ENCODE peak calls at places on chromosomes 2 and 18, in ten cellular contexts. B is tibial artery; C is esophagus squamous epithelium; Q is naive thymus-derived CD4-positive, alpha-beta T cell; G is lung; E is right lobe of liver; M is left lung; X is GM23248; W is endodermal cell; L is neural progenitor cell. T is an unnamed sample.

GRCh38 chr2:66428986-66429612 is 5.8 kb upstream of the MEIS1 start:
- DNase-seq in C (no peak), X (peak; percentile 79), L (peak; percentile 85), B (no peak), E (no peak), W (peak; percentile 52), G (no peak), M (no peak), Q (no peak), T (peak; percentile 62)

GRCh38 chr18:45169610-45170009 is 445.7 kb upstream of the SLC14A2 start:
- DNase-seq in C (no peak), G (no peak), L (no peak), W (no peak), E (no peak), X (peak; percentile 96), M (no peak), B (peak; percentile 78), Q (no peak), T (no peak)

GRCh38 chr2:19806131-19806530 is 95.7 kb downstream of the TTC32 start:
- DNase-seq in Q (no peak), B (no peak), M (no peak), C (no peak), W (no peak), E (no peak), L (no peak), G (no peak), X (no peak), T (no peak)

GRCh38 chr2:191691016-191691725 is 13.2 kb downstream of the NABP1 start:
- DNase-seq in E (no peak), L (peak; percentile 60), B (no peak), W (peak; percentile 67), Q (peak; percentile 52), M (no peak), G (no peak), C (no peak), X (peak; percentile 88), T (peak; percentile 60)

GRCh38 chr2:96389728-96390127 is 54.2 kb downstream of the NCAPH start:
- DNase-seq in L (no peak), W (no peak), B (no peak), X (no peak), M (no peak), E (no peak), G (no peak), C (no peak), Q (peak; percentile 17), T (no peak)

GRCh38 chr2:67337903-67338302 is 59.2 kb upstream of the ETAA1 start:
- DNase-seq in E (no peak), Q (no peak), L (no peak), C (no peak), B (no peak), X (no peak), M (no peak), G (no peak), W (no peak), T (no peak)

GRCh38 chr2:32838949-32839348 is 107.8 kb upstream of the LTBP1 start:
- DNase-seq in B (no peak), W (no peak), E (no peak), C (no peak), Q (no peak), L (no peak), G (no peak), X (no peak), M (no peak), T (no peak)

GRCh38 chr2:115443550-115444185 is 1001.2 kb downstream of the DPP10 start:
- DNase-seq in G (no peak), Q (no peak), X (no peak), E (no peak), M (no peak), L (peak; percentile 3), C (no peak), W (no peak), B (no peak), T (no peak)

GRCh38 chr2:168896783-168897182 is 4.3 kb upstream of the G6PC2 start:
- DNase-seq in Q (no peak), M (no peak), C (no peak), L (no peak), B (no peak), E (no peak), X (no peak), W (no peak), G (no peak), T (no peak)

GRCh38 chr2:157720504-157720903 is 91.8 kb upstream of the ACVR1C start:
- DNase-seq in Q (no peak), X (no peak), L (no peak), C (no peak), W (no peak), B (no peak), G (no peak), E (no peak), M (no peak), T (no peak)

GRCh38 chr2:164677271-164677670 is 56.0 kb upstream of the GRB14 start:
- DNase-seq in W (no peak), L (no peak), X (no peak), Q (no peak), G (no peak), E (no peak), B (no peak), C (no peak), M (no peak), T (no peak)

GRCh38 chr2:200584639-200585038 is 1.2 kb upstream of the AOX1 start:
- DNase-seq in L (no peak), W (no peak), G (no peak), C (no peak), X (no peak), B (no peak), Q (no peak), E (no peak), M (no peak), T (no peak)
- H3K4me3 ChIP-seq in L (no peak overlapping the region), W (no peak overlapping the region), G (no peak overlapping the region), C (no peak overlapping the region), X (no peak overlapping the region), B (no peak overlapping the region), Q (no peak overlapping the region), E (no peak overlapping the region), M (no peak overlapping the region), T (no peak overlapping the region)

GRCh38 chr2:52452201-52452600 is 1315.4 kb upstream of the CHAC2 start:
- DNase-seq in L (no peak), X (no peak), G (no peak), C (no peak), M (no peak), B (no peak), Q (no peak), E (no peak), W (no peak), T (no peak)

GRCh38 chr2:52454962-52455361 is 1312.6 kb upstream of the CHAC2 start:
- DNase-seq in E (no peak), Q (no peak), L (no peak), X (no peak), W (no peak), G (no peak), C (no peak), B (no peak), M (no peak), T (no peak)

DNA sequence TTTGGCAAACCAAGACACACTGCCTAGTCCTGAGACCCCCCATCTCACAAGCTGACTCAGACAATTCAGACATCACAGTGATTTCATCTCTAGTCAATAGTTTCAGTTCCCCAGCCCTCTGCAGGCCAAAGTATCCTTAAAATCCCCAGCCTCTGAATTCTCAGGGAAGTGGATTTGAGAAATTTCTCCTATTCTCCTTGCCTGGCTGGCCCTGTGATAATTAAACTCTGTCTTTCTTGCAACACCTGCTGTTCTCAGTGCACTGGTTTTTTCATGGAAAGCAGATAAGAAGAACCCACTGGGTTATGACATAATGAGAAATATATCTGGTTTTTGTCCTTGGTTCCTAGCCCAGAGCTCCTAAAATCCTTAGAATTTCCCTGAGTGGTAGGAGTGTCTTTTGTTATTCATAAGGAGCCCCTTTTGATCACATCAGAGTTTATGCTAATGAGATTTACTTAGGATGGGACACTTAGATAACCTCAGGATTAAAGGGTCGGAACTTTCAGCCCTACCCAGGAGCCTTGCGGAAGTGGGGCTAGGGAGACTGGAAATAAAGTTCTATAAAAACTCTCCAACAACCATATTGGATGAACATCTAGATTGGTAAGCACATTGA is 1310.7 kb upstream of the CHAC2 start:
- DNase-seq in M (no peak), C (no peak), G (no peak), B (no peak), X (no peak), L (peak; percentile 50), W (no peak), E (no peak), Q (no peak), T (no peak)
- H3K27me3 ChIP-seq in M (no peaks in the 10 kb centered on the region), C (no peaks in the 10 kb centered on the region), G (no peaks in the 10 kb centered on the region), B (no peaks in the 10 kb centered on the region), X (no peaks in the 10 kb centered on the region), L (no peaks in the 10 kb centered on the region), W (no peaks in the 10 kb centered on the region), E (no peaks in the 10 kb centered on the region), Q (no peaks in the 10 kb centered on the region), T (no peaks in the 10 kb centered on the region)

GRCh38 chr2:127490283-127490682 is 36.0 kb downstream of the IWS1 start:
- DNase-seq in Q (no peak), M (no peak), L (no peak), C (no peak), E (no peak), X (no peak), W (no peak), B (no peak), G (no peak), T (no peak)

GRCh38 chr2:127482031-127482430 is 44.3 kb downstream of the IWS1 start:
- DNase-seq in B (no peak), E (no peak), C (no peak), M (no peak), W (no peak), Q (no peak), L (no peak), X (no peak), G (no peak), T (no peak)

GRCh38 chr2:127485051-127485693 is 41.1 kb downstream of the IWS1 start:
- DNase-seq in L (no peak), W (no peak), G (no peak), X (no peak), C (no peak), B (no peak), M (no peak), E (no peak), Q (no peak), T (no peak)

GRCh38 chr2:127486247-127486912 is 39.9 kb downstream of the IWS1 start:
- DNase-seq in L (no peak), C (no peak), W (no peak), E (no peak), Q (no peak), X (peak; percentile 59), B (no peak), G (no peak), M (no peak), T (no peak)

GRCh38 chr2:127485694-127486071 is 40.6 kb downstream of the IWS1 start:
- DNase-seq in X (no peak), Q (no peak), W (no peak), E (no peak), M (no peak), B (no peak), G (no peak), L (no peak), C (no peak), T (no peak)
- H3K36me3 ChIP-seq in X (peaks cover 56% of the 10 kb centered on the region), Q (peaks cover 87% of the 10 kb centered on the region), W (peaks cover 95% of the 10 kb centered on the region), E (peaks cover 5% of the 10 kb centered on the region), M (peaks cover 97% of the 10 kb centered on the region), B (peaks cover 90% of the 10 kb centered on the region), G (peaks cover 27% of the 10 kb centered on the region), L (peaks cover 25% of the 10 kb centered on the region), C (peaks cover 36% of the 10 kb centered on the region), T (peaks cover 32% of the 10 kb centered on the region)

DNA sequence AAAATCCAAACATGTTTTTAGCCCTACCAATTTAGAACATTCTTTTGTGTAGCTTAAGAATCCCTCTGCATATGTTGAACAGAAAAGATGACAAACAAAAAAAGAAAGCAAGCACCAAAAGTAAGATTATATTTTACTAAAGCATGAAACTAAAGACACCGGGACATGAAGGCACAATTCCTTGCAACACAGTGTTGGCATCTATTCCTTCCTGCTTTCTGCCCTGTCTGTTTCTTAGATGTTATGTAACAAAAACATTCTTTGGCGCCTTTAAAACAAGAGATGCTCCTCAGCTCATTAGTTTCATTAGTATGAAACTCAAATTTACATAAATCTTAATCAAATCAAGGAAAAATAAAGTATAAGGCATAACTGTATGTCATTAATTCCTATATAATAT is 106.6 kb downstream of the TMEM131 start:
- DNase-seq in G (no peak), W (no peak), L (no peak), E (no peak), X (no peak), B (no peak), Q (no peak), C (no peak), M (no peak), T (no peak)
- H3K4me3 ChIP-seq in G (no peak overlapping the region), W (no peak overlapping the region), L (no peak overlapping the region), E (no peak overlapping the region), X (no peak overlapping the region), B (no peak overlapping the region), Q (no peak overlapping the region), C (no peak overlapping the region), M (no peak overlapping the region), T (no peak overlapping the region)